ENCODE peak calls at places on chromosomes 5 and 9, in four cellular contexts. One of them, this sample, is unnamed.

GRCh38 chr5:96919754-96920197 is 16.1 kb upstream of the LNPEP start:
- DNase-seq in pancreas: no peak
- DNase-seq in astrocyte of the spinal cord: no peak
- DNase-seq in heart left ventricle: no peak
- DNase-seq in this sample: no peak

GRCh38 chr5:72235725-72236124 is 84.3 kb downstream of the MRPS27 start:
- DNase-seq in heart left ventricle: no peak
- DNase-seq in astrocyte of the spinal cord: no peak
- DNase-seq in pancreas: no peak
- DNase-seq in this sample: no peak

GRCh38 chr9:122347348-122348287 is 23.2 kb upstream of the PTGS1 start:
- DNase-seq in pancreas: no peak
- DNase-seq in heart left ventricle: no peak
- DNase-seq in astrocyte of the spinal cord: no peak
- DNase-seq in this sample: no peak

GRCh38 chr9:7150153-7150890 is 392.5 kb downstream of the KDM4C start:
- DNase-seq in pancreas: no peak
- DNase-seq in astrocyte of the spinal cord: no peak
- DNase-seq in heart left ventricle: no peak
- DNase-seq in this sample: no peak

GRCh38 chr5:64487283-64487682 is 18.5 kb upstream of the RGS7BP start:
- DNase-seq in astrocyte of the spinal cord: no peak
- DNase-seq in heart left ventricle: no peak
- DNase-seq in pancreas: no peak
- DNase-seq in this sample: no peak

GRCh38 chr9:80648336-80648735 is 1041.0 kb downstream of the TLE1 start:
- DNase-seq in heart left ventricle: no peak
- DNase-seq in pancreas: no peak
- DNase-seq in astrocyte of the spinal cord: peak
- DNase-seq in this sample: no peak

GRCh38 chr9:132800038-132800648 is 77.9 kb downstream of the AK8 start:
- DNase-seq in astrocyte of the spinal cord: peak
- DNase-seq in pancreas: peak
- DNase-seq in heart left ventricle: peak
- DNase-seq in this sample: peak

GRCh38 chr5:6755941-6756340 is 42.7 kb downstream of the TENT4A start:
- DNase-seq in pancreas: no peak
- DNase-seq in astrocyte of the spinal cord: no peak
- DNase-seq in heart left ventricle: no peak
- DNase-seq in this sample: no peak

GRCh38 chr5:37888476-37888875 is 48.6 kb upstream of the GDNF start:
- DNase-seq in astrocyte of the spinal cord: peak
- DNase-seq in heart left ventricle: no peak
- DNase-seq in pancreas: no peak
- DNase-seq in this sample: no peak

GRCh38 chr5:5340206-5340729 is 82.2 kb upstream of the ICE1 start:
- DNase-seq in astrocyte of the spinal cord: peak
- DNase-seq in pancreas: peak
- DNase-seq in heart left ventricle: peak
- DNase-seq in this sample: peak

GRCh38 chr5:88979244-88979643 is 96.3 kb upstream of the MEF2C start:
- DNase-seq in heart left ventricle: no peak
- DNase-seq in astrocyte of the spinal cord: peak
- DNase-seq in pancreas: no peak
- DNase-seq in this sample: no peak

GRCh38 chr5:66171349-66172344 is 27.5 kb downstream of the SREK1 start:
- DNase-seq in astrocyte of the spinal cord: peak
- DNase-seq in heart left ventricle: no peak
- DNase-seq in pancreas: peak
- DNase-seq in this sample: peak

GRCh38 chr5:142966146-142966455 is 195.9 kb downstream of the ARHGAP26 start:
- DNase-seq in pancreas: no peak
- DNase-seq in astrocyte of the spinal cord: no peak
- DNase-seq in heart left ventricle: no peak
- DNase-seq in this sample: no peak

GRCh38 chr5:10275991-10276390 is 25.9 kb downstream of the CCT5 start:
- DNase-seq in astrocyte of the spinal cord: no peak
- DNase-seq in pancreas: no peak
- DNase-seq in heart left ventricle: no peak
- DNase-seq in this sample: no peak

GRCh38 chr5:148033138-148033537 is 30.6 kb upstream of the SPINK5 start:
- DNase-seq in astrocyte of the spinal cord: no peak
- DNase-seq in pancreas: no peak
- DNase-seq in heart left ventricle: no peak
- DNase-seq in this sample: no peak

GRCh38 chr9:13939129-13939528 is 374.8 kb downstream of the NFIB start:
- DNase-seq in heart left ventricle: no peak
- DNase-seq in astrocyte of the spinal cord: peak
- DNase-seq in pancreas: no peak
- DNase-seq in this sample: peak

GRCh38 chr9:137110911-137111787 is 3.4 kb downstream of the DPP7 start:
- DNase-seq in heart left ventricle: no peak
- DNase-seq in pancreas: no peak
- DNase-seq in astrocyte of the spinal cord: no peak
- DNase-seq in this sample: no peak

GRCh38 chr9:4079346-4079745 is 220.5 kb downstream of the GLIS3 start:
- DNase-seq in heart left ventricle: no peak
- DNase-seq in astrocyte of the spinal cord: no peak
- DNase-seq in pancreas: no peak
- DNase-seq in this sample: no peak

GRCh38 chr5:62029303-62029702 is 276.7 kb upstream of the KIF2A start:
- DNase-seq in pancreas: no peak
- DNase-seq in heart left ventricle: no peak
- DNase-seq in astrocyte of the spinal cord: no peak
- DNase-seq in this sample: no peak

GRCh38 chr5:93184041-93184440 is 397.0 kb downstream of the NR2F1-AS1 start:
- DNase-seq in heart left ventricle: no peak
- DNase-seq in pancreas: no peak
- DNase-seq in astrocyte of the spinal cord: no peak
- DNase-seq in this sample: no peak

GRCh38 chr9:105046907-105047651 is 119.1 kb upstream of the ABCA1 start:
- DNase-seq in astrocyte of the spinal cord: no peak
- DNase-seq in heart left ventricle: no peak
- DNase-seq in pancreas: no peak
- DNase-seq in this sample: no peak

GRCh38 chr9:107438211-107439030 is 51.1 kb downstream of the KLF4 start:
- DNase-seq in astrocyte of the spinal cord: no peak
- DNase-seq in heart left ventricle: no peak
- DNase-seq in pancreas: no peak
- DNase-seq in this sample: no peak

GRCh38 chr5:56589486-56589870 is 225.9 kb upstream of the MAP3K1 start:
- DNase-seq in pancreas: no peak
- DNase-seq in heart left ventricle: no peak
- DNase-seq in astrocyte of the spinal cord: no peak
- DNase-seq in this sample: no peak

GRCh38 chr9:111572945-111573604 is 26.4 kb downstream of the PTGR1 start:
- DNase-seq in heart left ventricle: peak
- DNase-seq in pancreas: no peak
- DNase-seq in astrocyte of the spinal cord: peak
- DNase-seq in this sample: peak

GRCh38 chr9:92655896-92656536 is 13.9 kb downstream of the IPPK start:
- DNase-seq in pancreas: no peak
- DNase-seq in heart left ventricle: no peak
- DNase-seq in astrocyte of the spinal cord: no peak
- DNase-seq in this sample: no peak

GRCh38 chr9:16964228-16964627 is 93.8 kb upstream of the BNC2 start:
- DNase-seq in astrocyte of the spinal cord: peak
- DNase-seq in pancreas: no peak
- DNase-seq in heart left ventricle: no peak
- DNase-seq in this sample: peak

GRCh38 chr9:16202913-16203734 is 650.3 kb downstream of the CCDC171 start:
- DNase-seq in heart left ventricle: no peak
- DNase-seq in astrocyte of the spinal cord: peak
- DNase-seq in pancreas: no peak
- DNase-seq in this sample: peak

GRCh38 chr9:89497181-89497963 is 541 bp downstream of the SEMA4D start:
- DNase-seq in heart left ventricle: no peak
- DNase-seq in astrocyte of the spinal cord: no peak
- DNase-seq in pancreas: no peak
- DNase-seq in this sample: no peak

GRCh38 chr5:180111273-180111695 is 39.7 kb upstream of the RNF130 start:
- DNase-seq in astrocyte of the spinal cord: no peak
- DNase-seq in pancreas: no peak
- DNase-seq in heart left ventricle: no peak
- DNase-seq in this sample: no peak

GRCh38 chr9:4837768-4838546 is 45.2 kb downstream of the RCL1 start:
- DNase-seq in heart left ventricle: no peak
- DNase-seq in astrocyte of the spinal cord: peak
- DNase-seq in pancreas: no peak
- DNase-seq in this sample: no peak

GRCh38 chr5:55816342-55816741 is 34.8 kb upstream of the IL31RA start:
- DNase-seq in astrocyte of the spinal cord: peak
- DNase-seq in pancreas: no peak
- DNase-seq in heart left ventricle: no peak
- DNase-seq in this sample: peak

GRCh38 chr5:108818613-108819272 is 71.0 kb downstream of the FER start:
- DNase-seq in heart left ventricle: no peak
- DNase-seq in pancreas: no peak
- DNase-seq in astrocyte of the spinal cord: peak
- DNase-seq in this sample: peak

GRCh38 chr5:40678021-40678939 is 1.4 kb upstream of the PTGER4 start:
- DNase-seq in pancreas: no peak
- DNase-seq in heart left ventricle: no peak
- DNase-seq in astrocyte of the spinal cord: no peak
- DNase-seq in this sample: no peak

GRCh38 chr5:1936413-1936812 is 53.7 kb upstream of the IRX4 start:
- DNase-seq in pancreas: no peak
- DNase-seq in astrocyte of the spinal cord: no peak
- DNase-seq in heart left ventricle: no peak
- DNase-seq in this sample: no peak

GRCh38 chr9:89879276-89879675 is 274.5 kb downstream of the GADD45G start:
- DNase-seq in heart left ventricle: no peak
- DNase-seq in pancreas: no peak
- DNase-seq in astrocyte of the spinal cord: no peak
- DNase-seq in this sample: no peak

GRCh38 chr5:160787247-160787646 is 64.8 kb downstream of the ATP10B start:
- DNase-seq in astrocyte of the spinal cord: no peak
- DNase-seq in pancreas: peak
- DNase-seq in heart left ventricle: no peak
- DNase-seq in this sample: no peak
- TF ChIP-seq CTCF in astrocyte of the spinal cord: no peak
- TF ChIP-seq CTCF in pancreas: peak
- TF ChIP-seq CTCF in heart left ventricle: no peak
- TF ChIP-seq CTCF in this sample: peak

DNA sequence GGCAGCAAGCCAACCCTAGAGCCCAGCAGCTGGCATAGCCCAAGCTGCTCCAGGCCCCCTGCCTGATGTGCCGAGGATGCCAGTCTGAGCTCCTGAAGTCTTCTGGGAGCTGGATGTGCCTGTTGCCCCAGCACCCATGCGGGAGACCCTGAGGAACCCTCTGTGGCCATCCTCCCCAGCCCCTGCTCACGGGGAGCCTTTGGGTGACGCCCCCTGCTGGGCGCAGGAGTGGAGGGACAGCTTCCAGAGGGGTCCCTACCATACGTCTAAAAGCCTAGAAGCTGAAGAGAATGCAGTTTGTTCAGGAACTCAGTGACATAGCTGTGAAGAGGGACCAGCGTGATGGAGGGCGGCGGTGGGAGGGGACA is 33.1 kb upstream of the MVB12B start:
- DNase-seq in astrocyte of the spinal cord: no peak
- DNase-seq in pancreas: no peak
- DNase-seq in heart left ventricle: no peak
- DNase-seq in this sample: no peak
- TF ChIP-seq CTCF in astrocyte of the spinal cord: no peak
- TF ChIP-seq CTCF in pancreas: no peak
- TF ChIP-seq CTCF in heart left ventricle: no peak
- TF ChIP-seq CTCF in this sample: no peak

GRCh38 chr5:140114341-140115185 is 654 bp downstream of the PURA start:
- DNase-seq in pancreas: peak
- DNase-seq in astrocyte of the spinal cord: peak
- DNase-seq in heart left ventricle: peak
- DNase-seq in this sample: no peak

GRCh38 chr5:140115186-140115500 is 1.2 kb downstream of the PURA start:
- DNase-seq in astrocyte of the spinal cord: no peak
- DNase-seq in heart left ventricle: no peak
- DNase-seq in pancreas: no peak
- DNase-seq in this sample: no peak

GRCh38 chr5:140117523-140117922 is 3.6 kb downstream of the PURA start:
- DNase-seq in heart left ventricle: no peak
- DNase-seq in astrocyte of the spinal cord: no peak
- DNase-seq in pancreas: no peak
- DNase-seq in this sample: no peak

GRCh38 chr5:140116716-140117115 is 2.8 kb downstream of the PURA start:
- DNase-seq in heart left ventricle: no peak
- DNase-seq in astrocyte of the spinal cord: no peak
- DNase-seq in pancreas: no peak
- DNase-seq in this sample: no peak

DNA sequence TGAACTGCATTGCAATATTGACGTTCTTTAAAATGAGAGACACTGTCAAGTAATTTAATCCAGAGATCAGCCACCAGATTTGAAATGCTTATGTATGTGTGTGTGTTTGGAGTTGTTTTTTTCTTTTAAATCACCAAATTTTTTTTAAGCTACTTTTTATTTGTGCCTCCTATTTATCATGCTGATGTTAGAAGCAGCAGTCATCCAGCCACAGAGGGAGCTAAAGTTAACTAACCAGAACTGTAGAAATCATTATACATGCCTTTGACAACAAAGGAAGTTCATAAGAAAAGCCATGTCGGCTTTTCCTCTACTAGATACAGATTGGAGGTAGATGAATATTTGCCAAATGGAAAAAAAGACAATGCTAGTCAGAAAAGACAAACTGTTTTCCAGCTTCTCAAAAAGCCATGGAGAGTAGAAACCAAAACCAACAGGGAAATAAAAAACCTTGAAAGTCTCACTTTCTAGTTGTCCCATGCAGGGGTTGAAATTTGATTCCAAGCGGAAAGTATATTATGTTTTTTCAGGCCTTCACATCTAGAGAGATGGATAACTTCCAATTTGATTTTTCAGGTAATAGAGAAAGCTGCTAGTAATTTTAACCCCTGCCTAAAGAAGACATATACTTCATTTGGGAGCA is 4.5 kb downstream of the PURA start:
- DNase-seq in astrocyte of the spinal cord: no peak
- DNase-seq in heart left ventricle: no peak
- DNase-seq in pancreas: no peak
- DNase-seq in this sample: no peak
- TF ChIP-seq CTCF in astrocyte of the spinal cord: peak
- TF ChIP-seq CTCF in heart left ventricle: no peak
- TF ChIP-seq CTCF in pancreas: no peak
- TF ChIP-seq CTCF in this sample: no peak

GRCh38 chr9:30997291-30997690 is 1387.2 kb upstream of the ACO1 start:
- DNase-seq in astrocyte of the spinal cord: no peak
- DNase-seq in heart left ventricle: no peak
- DNase-seq in pancreas: no peak
- DNase-seq in this sample: no peak

GRCh38 chr9:30995951-30996738 is 1388.3 kb upstream of the ACO1 start:
- DNase-seq in heart left ventricle: no peak
- DNase-seq in astrocyte of the spinal cord: no peak
- DNase-seq in pancreas: no peak
- DNase-seq in this sample: no peak

GRCh38 chr9:30996761-30997160 is 1387.7 kb upstream of the ACO1 start:
- DNase-seq in heart left ventricle: no peak
- DNase-seq in astrocyte of the spinal cord: no peak
- DNase-seq in pancreas: no peak
- DNase-seq in this sample: no peak
- TF ChIP-seq CTCF in heart left ventricle: no peak
- TF ChIP-seq CTCF in astrocyte of the spinal cord: no peak
- TF ChIP-seq CTCF in pancreas: no peak
- TF ChIP-seq CTCF in this sample: no peak

GRCh38 chr9:109459423-109459822 is 38.7 kb downstream of the PTPN3 start:
- DNase-seq in astrocyte of the spinal cord: no peak
- DNase-seq in heart left ventricle: no peak
- DNase-seq in pancreas: no peak
- DNase-seq in this sample: no peak
- TF ChIP-seq CTCF in astrocyte of the spinal cord: no peak
- TF ChIP-seq CTCF in heart left ventricle: no peak
- TF ChIP-seq CTCF in pancreas: no peak
- TF ChIP-seq CTCF in this sample: no peak